ENCODE peak calls at places on chromosome 6, in ten cellular contexts. D is effector memory CD4-positive, alpha-beta T cell; J is A673; Q is CD8-positive, alpha-beta memory T cell; Y is dorsolateral prefrontal cortex; W is cardiac muscle cell; K is CD4-positive, alpha-beta memory T cell; O is brain microvascular endothelial cell; E is colonic mucosa; S is foreskin keratinocyte. U is an unnamed sample.

GRCh38 chr6:112054001-112054400 is at the start of gene CCN6:
- DNase-seq in D (no peak), J (no peak), Q (no peak), Y (no peak), W (no peak), K (no peak), O (no peak), E (no peak), S (no peak), U (peak)

GRCh38 chr6:158595223-158595622 is 35.3 kb downstream of the TMEM181 start:
- DNase-seq in D (no peak), J (no peak), Q (peak), Y (no peak), W (no peak), K (peak), O (no peak), E (no peak), S (no peak), U (no peak)

GRCh38 chr6:80197474-80197873 is 91.0 kb downstream of the BCKDHB start:
- DNase-seq in D (no peak), J (no peak), Q (no peak), Y (no peak), W (no peak), K (no peak), O (no peak), E (no peak), S (no peak), U (no peak)

GRCh38 chr6:169101981-169102380 is 151.7 kb downstream of the THBS2 start:
- DNase-seq in D (no peak), J (no peak), Q (no peak), Y (no peak), W (no peak), K (no peak), O (no peak), E (no peak), S (peak), U (no peak)

GRCh38 chr6:90074161-90074560 is 179.9 kb downstream of the GJA10 start:
- DNase-seq in D (no peak), J (no peak), Q (no peak), Y (no peak), W (no peak), K (no peak), O (no peak), E (no peak), S (no peak), U (no peak)

GRCh38 chr6:138499303-138499991 is at the start of gene NHSL1:
- DNase-seq in D (no peak), J (peak), Q (no peak), Y (no peak), W (peak), K (no peak), O (no peak), E (peak), S (peak), U (no peak)

GRCh38 chr6:209432-210103 is 82.7 kb upstream of the DUSP22 start:
- DNase-seq in D (no peak), J (no peak), Q (no peak), Y (no peak), W (no peak), K (peak), O (no peak), E (no peak), S (no peak), U (no peak)

GRCh38 chr6:124119591-124119990 is 315.9 kb downstream of the NKAIN2 start:
- DNase-seq in D (no peak), J (no peak), Q (no peak), Y (no peak), W (peak), K (no peak), O (no peak), E (no peak), S (no peak), U (no peak)

GRCh38 chr6:35017461-35018183 is 123.5 kb downstream of the TCP11 start:
- DNase-seq in D (no peak), J (no peak), Q (no peak), Y (no peak), W (no peak), K (no peak), O (no peak), E (no peak), S (no peak), U (no peak)

GRCh38 chr6:156061465-156061864 is 605.8 kb upstream of the NOX3 start:
- DNase-seq in D (no peak), J (no peak), Q (no peak), Y (no peak), W (no peak), K (no peak), O (no peak), E (no peak), S (no peak), U (no peak)

GRCh38 chr6:91716361-91716760 is 1129.5 kb upstream of the MAP3K7 start:
- DNase-seq in D (no peak), J (no peak), Q (no peak), Y (no peak), W (no peak), K (no peak), O (no peak), E (no peak), S (no peak), U (no peak)

GRCh38 chr6:116530436-116530835 is 15.0 kb downstream of the TRAPPC3L start:
- DNase-seq in D (no peak), J (no peak), Q (no peak), Y (no peak), W (no peak), K (no peak), O (no peak), E (no peak), S (no peak), U (no peak)

GRCh38 chr6:127606131-127606562 is 29.2 kb downstream of the C6orf58 start:
- DNase-seq in D (no peak), J (peak), Q (peak), Y (no peak), W (peak), K (no peak), O (peak), E (no peak), S (no peak), U (no peak)

DNA sequence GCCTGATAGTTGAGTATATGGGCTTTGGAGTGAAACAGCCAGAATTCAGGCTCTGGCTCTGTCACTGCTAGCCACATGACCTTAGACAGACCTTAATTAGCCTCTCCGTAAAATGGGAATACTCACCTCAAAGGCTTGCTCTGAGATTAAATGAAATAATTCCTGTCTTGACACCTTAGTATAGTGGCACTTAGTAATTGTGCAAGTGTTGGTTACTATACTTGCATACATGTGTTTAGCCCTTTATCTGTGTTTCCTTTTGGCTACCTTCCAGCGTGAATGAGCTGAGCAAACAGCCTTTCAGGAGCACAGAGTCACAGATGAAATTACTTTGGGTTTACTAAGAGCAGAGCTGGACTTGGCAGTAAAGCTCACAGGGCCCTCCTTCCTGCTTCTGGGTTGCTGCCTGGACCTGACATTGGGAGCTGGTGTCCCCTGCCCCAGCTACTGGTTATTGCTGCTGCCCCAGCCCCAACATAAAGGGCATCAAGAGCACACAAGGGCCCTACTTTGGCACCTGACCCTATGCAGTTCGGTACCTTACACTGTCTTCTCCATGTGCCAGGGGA is 32.8 kb downstream of the CD164 start:
- DNase-seq in D (no peak), J (peak), Q (no peak), Y (no peak), W (peak), K (no peak), O (peak), E (peak), S (peak), U (no peak)
- H3K27ac ChIP-seq in D (no peak), J (no peak), Q (peak), Y (no peak), W (peak), K (no peak), O (no peak), E (peak), S (no peak), U (no peak)

DNA sequence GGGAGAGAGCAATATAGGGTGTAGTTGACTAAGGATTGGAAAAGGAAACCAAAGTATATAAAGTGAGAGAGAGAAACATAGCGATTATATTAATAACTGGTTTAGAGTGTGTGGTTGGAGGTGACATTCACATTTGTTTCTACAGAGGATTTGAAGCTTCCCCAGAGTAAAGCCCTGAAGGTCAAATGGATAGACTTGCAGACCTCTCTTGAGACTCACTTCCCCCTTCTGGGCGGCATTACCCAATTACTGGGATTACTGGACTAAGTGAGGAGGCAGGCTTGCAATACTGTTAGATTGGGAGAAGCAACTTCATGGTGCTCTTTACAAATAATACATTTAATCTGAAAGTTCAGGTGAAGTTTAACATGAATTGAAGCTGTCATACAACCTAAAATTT is 10.7 kb downstream of the FIG4 start:
- DNase-seq in D (no peak), J (no peak), Q (no peak), Y (no peak), W (no peak), K (no peak), O (no peak), E (no peak), S (no peak), U (no peak)
- H3K27ac ChIP-seq in D (no peak), J (no peak), Q (no peak), Y (no peak), W (no peak), K (no peak), O (no peak), E (no peak), S (no peak), U (no peak)

GRCh38 chr6:42260972-42261371 is 43.3 kb upstream of the MRPS10 start:
- DNase-seq in D (no peak), J (peak), Q (peak), Y (no peak), W (peak), K (peak), O (no peak), E (no peak), S (no peak), U (no peak)

GRCh38 chr6:42260424-42260888 is 42.8 kb upstream of the MRPS10 start:
- DNase-seq in D (no peak), J (peak), Q (no peak), Y (no peak), W (no peak), K (no peak), O (no peak), E (no peak), S (no peak), U (no peak)

GRCh38 chr6:42257614-42258013 is 40.0 kb upstream of the MRPS10 start:
- DNase-seq in D (no peak), J (no peak), Q (no peak), Y (no peak), W (no peak), K (no peak), O (no peak), E (no peak), S (no peak), U (no peak)

GRCh38 chr6:42259286-42259685 is 41.6 kb upstream of the MRPS10 start:
- DNase-seq in D (no peak), J (no peak), Q (no peak), Y (no peak), W (no peak), K (no peak), O (no peak), E (no peak), S (no peak), U (no peak)

DNA sequence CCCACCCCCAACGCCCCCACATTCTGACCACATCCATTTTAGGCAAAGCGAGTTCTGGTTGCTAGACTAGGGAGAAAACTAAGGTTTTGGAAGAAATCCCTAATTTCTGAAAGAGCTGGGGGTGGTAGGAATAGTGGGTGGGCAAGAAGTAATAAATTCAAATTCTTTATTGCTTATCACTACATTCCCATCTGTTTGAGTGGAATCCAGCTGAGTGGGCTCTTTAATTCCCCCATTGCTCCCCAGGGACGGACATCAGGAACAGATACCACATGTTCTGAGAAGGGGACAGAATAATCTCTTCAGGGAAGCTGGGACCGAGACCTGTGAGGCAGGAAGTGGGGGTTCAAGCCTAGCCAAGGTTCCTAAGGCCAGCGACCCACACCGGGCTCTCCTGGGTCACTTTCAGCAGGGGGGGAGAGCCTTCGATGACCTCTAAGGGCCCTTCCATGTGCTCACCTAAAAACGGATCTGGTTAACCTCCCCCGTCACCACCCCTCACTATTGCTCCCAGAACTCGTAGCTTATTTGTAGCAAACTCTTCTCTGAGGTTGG is 42.3 kb upstream of the MRPS10 start:
- DNase-seq in D (no peak), J (peak), Q (no peak), Y (no peak), W (no peak), K (no peak), O (no peak), E (no peak), S (no peak), U (no peak)
- H3K27ac ChIP-seq in D (no peak), J (peak), Q (no peak), Y (no peak), W (no peak), K (no peak), O (no peak), E (peak), S (no peak), U (no peak)

DNA sequence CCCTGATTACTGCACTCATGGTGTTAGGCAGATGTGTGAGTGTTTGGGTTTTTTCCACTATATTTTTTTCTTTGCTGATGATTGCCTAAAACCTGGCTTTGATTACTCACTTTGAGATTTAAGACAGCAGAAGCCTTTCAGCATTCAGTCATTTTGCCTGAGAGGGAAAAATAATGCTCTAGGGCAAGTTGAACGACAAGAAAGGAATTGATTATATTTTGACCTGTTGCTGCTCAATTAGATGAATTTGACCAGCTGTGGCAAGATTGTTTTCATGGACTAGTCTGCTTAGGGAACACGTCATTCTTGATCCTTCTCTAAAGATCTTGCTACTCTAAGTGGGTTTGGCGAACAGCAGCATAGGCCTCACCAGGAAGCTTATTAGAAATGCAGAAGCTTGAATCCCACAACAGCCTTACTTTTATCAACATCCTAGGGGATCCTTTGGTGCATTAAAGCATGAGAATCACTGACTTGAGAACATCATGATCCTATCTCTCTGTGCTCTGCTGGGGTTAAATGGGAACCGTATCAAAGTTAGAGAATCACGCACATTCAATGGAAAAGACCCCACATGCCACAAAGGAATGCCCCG is 59.6 kb upstream of the PHACTR1 start:
- DNase-seq in D (no peak), J (peak), Q (no peak), Y (no peak), W (no peak), K (no peak), O (no peak), E (no peak), S (no peak), U (no peak)
- H3K27ac ChIP-seq in D (no peak), J (no peak), Q (no peak), Y (no peak), W (no peak), K (no peak), O (no peak), E (no peak), S (no peak), U (no peak)

DNA sequence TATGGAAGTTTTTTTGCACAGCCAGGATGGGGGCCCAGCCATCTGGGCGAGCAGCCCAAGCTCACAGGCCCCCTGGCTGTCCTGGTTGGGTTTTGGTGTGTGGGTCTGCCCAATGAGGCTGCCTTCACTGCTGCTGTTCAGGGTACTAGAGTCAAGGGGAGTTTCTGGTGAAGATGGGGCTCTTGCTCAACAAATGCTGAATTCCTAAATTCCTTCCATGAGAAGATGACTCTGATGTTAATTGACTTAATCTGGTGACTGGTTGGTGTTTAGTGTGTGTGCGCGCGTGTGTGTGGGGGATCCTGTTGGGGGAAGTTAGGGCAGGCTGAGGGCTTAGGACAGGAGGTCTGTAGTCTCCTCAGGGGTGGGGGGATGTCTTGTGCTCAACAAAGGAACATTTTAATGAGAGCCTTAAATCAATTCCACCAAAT is 1.9 kb downstream of the PTK7 start:
- DNase-seq in D (no peak), J (peak), Q (no peak), Y (no peak), W (no peak), K (no peak), O (no peak), E (no peak), S (no peak), U (no peak)
- H3K27ac ChIP-seq in D (no peak), J (peak), Q (no peak), Y (no peak), W (no peak), K (no peak), O (no peak), E (no peak), S (no peak), U (no peak)

DNA sequence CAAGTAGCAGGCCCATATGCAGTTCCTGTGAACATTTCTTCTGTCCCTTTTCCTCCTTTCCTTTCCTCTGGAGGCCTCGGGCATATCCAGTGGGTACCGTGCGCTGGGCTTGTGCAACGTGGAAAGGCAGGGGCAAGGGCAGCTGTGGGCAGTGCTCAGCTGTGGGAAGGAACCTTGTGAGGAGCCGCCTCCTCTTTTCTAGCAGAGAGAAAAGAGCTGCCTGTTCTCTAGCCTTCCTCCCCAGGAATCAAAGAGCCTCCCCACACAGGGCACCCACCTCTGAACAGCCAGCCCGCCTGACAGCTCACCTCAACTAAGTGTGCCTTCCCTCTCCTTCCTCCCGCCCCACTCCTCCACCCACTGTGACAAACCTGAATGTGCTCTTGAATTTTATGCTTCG is 143.3 kb upstream of the HDDC2 start:
- DNase-seq in D (no peak), J (no peak), Q (no peak), Y (no peak), W (no peak), K (no peak), O (no peak), E (no peak), S (no peak), U (peak)
- H3K27ac ChIP-seq in D (no peak), J (no peak), Q (no peak), Y (peak), W (no peak), K (no peak), O (no peak), E (no peak), S (no peak), U (peak)

DNA sequence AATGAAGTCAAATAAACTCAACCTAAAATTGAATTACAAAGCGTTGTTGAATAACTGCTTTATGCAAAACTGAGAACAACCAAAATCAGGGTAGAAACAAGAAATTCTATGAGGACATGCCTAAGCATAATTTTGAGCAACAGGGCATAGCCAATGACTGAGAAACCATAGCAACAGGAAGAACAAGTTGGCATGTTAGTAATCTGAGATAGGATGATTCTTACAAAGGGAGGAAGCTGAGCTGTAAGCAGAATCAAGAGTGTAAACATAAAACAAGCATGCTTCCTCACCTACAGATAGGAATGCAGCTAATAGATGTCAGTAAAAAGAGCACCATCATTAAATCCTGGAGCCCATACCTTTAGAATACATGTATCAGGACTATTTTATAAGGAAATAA is 85.8 kb upstream of the KHDRBS2 start:
- DNase-seq in D (no peak), J (no peak), Q (no peak), Y (no peak), W (no peak), K (no peak), O (no peak), E (no peak), S (no peak), U (no peak)
- H3K27ac ChIP-seq in D (no peak), J (no peak), Q (no peak), Y (no peak), W (no peak), K (no peak), O (no peak), E (no peak), S (no peak), U (no peak)

DNA sequence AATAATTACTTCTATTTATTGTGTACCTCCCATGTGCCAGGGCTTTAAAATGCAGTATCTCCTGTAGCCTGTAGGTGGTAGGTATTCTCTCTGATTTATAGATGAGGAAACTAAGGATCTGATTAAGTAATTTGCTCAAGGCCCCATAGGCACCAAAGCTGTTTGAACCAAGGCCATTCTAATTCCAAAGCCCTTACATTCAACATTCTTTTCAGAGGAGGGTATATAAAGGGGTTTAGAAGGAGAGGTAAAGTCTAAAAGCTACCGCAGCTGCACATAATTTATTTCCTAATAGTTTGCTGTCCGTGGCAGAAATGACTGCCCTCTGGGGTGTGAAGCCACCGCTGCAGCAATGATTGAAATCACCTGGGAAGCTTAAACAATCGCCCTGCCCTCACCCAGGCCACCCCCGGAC is 95.0 kb upstream of the FAM8A1 start:
- DNase-seq in D (no peak), J (peak), Q (no peak), Y (no peak), W (no peak), K (no peak), O (peak), E (no peak), S (peak), U (no peak)
- H3K27ac ChIP-seq in D (no peak), J (no peak), Q (no peak), Y (no peak), W (no peak), K (no peak), O (no peak), E (no peak), S (no peak), U (no peak)